ENCODE peak calls at places on chromosomes 11 and 22, in seven cellular contexts. M, P, Q, F, U, O and Z are unnamed samples.

GRCh38 chr11:70142171-70142875 is 60.8 kb upstream of the FADD start:
- DNase-seq in M (no peak), P (no peak), Q (no peak), F (no peak), U (peak), O (no peak), Z (no peak)

GRCh38 chr11:134528453-134528852 is 116.4 kb upstream of the B3GAT1 start:
- DNase-seq in M (no peak), P (no peak), Q (no peak), F (no peak), U (no peak), O (no peak), Z (no peak)

GRCh38 chr11:8768625-8769333 is 86.2 kb downstream of the RPL27A start:
- DNase-seq in M (no peak), P (no peak), Q (peak), F (peak), U (peak), O (peak), Z (peak)

GRCh38 chr11:69080361-69080973 is 31.7 kb downstream of the TPCN2 start:
- DNase-seq in M (no peak), P (no peak), Q (no peak), F (peak), U (peak), O (no peak), Z (no peak)

GRCh38 chr11:27839226-27839913 is 139.1 kb upstream of the BDNF start:
- DNase-seq in M (no peak), P (no peak), Q (no peak), F (no peak), U (peak), O (no peak), Z (no peak)

GRCh38 chr11:6812391-6813005 is 13.0 kb upstream of the OR6A2 start:
- DNase-seq in M (no peak), P (no peak), Q (no peak), F (peak), U (peak), O (no peak), Z (no peak)

GRCh38 chr22:40121463-40121862 is 56.3 kb upstream of the TNRC6B start:
- DNase-seq in M (no peak), P (no peak), Q (no peak), F (no peak), U (no peak), O (peak), Z (no peak)

GRCh38 chr11:85277693-85278092 is 349.5 kb downstream of the DLG2 start:
- DNase-seq in M (no peak), P (no peak), Q (no peak), F (no peak), U (no peak), O (no peak), Z (no peak)

GRCh38 chr11:35953081-35953480 is 9.2 kb downstream of the LDLRAD3 start:
- DNase-seq in M (no peak), P (no peak), Q (no peak), F (no peak), U (peak), O (peak), Z (no peak)

GRCh38 chr11:14542384-14542783 is 22.2 kb upstream of the PSMA1 start:
- DNase-seq in M (no peak), P (no peak), Q (no peak), F (no peak), U (no peak), O (no peak), Z (no peak)

GRCh38 chr11:120712014-120712413 is 200.5 kb downstream of the GRIK4 start:
- DNase-seq in M (no peak), P (no peak), Q (no peak), F (no peak), U (no peak), O (no peak), Z (no peak)

GRCh38 chr11:70000228-70000627 is 77.9 kb upstream of the ANO1 start:
- DNase-seq in M (no peak), P (no peak), Q (no peak), F (peak), U (peak), O (no peak), Z (no peak)

GRCh38 chr11:111155021-111155420 is 90.5 kb upstream of the POU2AF2 start:
- DNase-seq in M (no peak), P (no peak), Q (no peak), F (no peak), U (peak), O (no peak), Z (no peak)

GRCh38 chr11:60193687-60194433 is 11.0 kb upstream of the MS4A6A start:
- DNase-seq in M (no peak), P (peak), Q (peak), F (peak), U (peak), O (peak), Z (no peak)

DNA sequence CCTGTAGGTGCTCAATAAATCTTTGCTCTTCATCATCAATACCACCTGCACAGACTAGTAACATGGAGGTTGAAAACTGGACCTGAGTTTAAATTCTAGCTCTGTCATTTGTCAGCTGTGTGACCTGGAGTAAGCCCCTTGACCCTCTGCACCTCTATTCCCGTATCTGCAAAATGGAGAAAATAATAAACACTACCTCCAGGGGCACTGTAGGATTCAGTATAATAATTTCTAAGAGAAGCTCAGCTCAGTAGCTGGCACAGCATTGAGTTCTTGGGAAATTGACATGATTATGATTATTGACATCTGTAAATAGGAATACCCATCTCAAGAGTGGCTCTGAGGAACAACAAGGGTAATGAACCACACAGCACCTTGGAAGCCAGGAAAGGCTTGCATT is 78.4 kb downstream of the MN1 start:
- DNase-seq in M (no peak), P (no peak), Q (no peak), F (peak), U (no peak), O (no peak), Z (no peak)
- TF ChIP-seq CTCF in M (peak), P (peak), Q (no peak), F (peak), U (peak), O (no peak), Z (no peak)

GRCh38 chr11:129574431-129574830 is 198.8 kb downstream of the BARX2 start:
- DNase-seq in M (no peak), P (no peak), Q (no peak), F (no peak), U (no peak), O (no peak), Z (no peak)
- H3K4me3 ChIP-seq in M (no peak), P (no peak), Q (no peak), F (no peak), U (no peak), O (no peak), Z (no peak)

DNA sequence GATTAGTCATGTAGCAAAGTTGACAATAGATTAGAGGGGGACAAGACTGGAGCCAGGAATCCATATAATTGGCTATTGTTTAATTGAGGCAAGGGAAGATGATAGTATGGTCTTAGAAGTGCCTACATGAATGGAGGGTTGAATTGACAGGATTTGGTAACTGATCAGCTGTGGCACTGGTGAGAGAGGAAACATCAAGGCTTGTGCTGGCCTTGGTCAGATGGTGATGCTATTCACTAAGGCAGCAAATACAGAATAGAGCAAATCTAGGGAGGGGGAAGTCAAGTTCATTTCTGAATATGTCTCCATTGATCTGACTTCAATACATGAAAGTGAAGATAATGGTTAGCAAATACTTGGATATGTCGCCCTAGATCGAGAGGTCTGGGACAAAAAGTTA is 54.3 kb upstream of the APOA1 start:
- DNase-seq in M (no peak), P (no peak), Q (no peak), F (no peak), U (no peak), O (no peak), Z (no peak)
- TF ChIP-seq CTCF in M (no peak), P (no peak), Q (no peak), F (no peak), U (no peak), O (no peak), Z (no peak)

GRCh38 chr22:38336699-38337098 is 19.5 kb upstream of the CSNK1E start:
- DNase-seq in M (no peak), P (no peak), Q (no peak), F (no peak), U (no peak), O (no peak), Z (no peak)
- H3K4me3 ChIP-seq in M (peak), P (peak), Q (no peak), F (peak), U (peak), O (no peak), Z (peak)

DNA sequence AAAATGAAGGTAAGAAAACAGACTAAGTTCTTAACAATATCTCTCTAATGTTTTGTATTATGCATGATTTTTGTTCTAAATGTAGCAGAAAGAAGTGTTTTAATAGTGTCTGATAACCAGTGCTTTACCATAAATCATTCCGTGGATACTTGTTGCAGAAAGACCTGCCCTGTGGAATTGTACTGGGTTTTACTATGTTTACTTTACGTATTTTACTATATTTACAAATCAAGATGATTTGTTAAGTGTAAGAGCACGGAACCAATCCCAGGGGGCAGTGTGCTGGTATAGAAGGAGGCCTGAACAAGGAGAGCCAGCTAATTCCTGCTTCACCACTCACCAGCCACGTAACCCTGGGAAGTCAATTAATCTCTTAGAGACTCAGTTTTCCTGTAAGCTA is 1.4 kb downstream of the HTR3B start:
- DNase-seq in M (no peak), P (peak), Q (no peak), F (peak), U (peak), O (peak), Z (no peak)
- TF ChIP-seq CTCF in M (no peak), P (peak), Q (no peak), F (peak), U (no peak), O (peak), Z (no peak)

GRCh38 chr11:130513132-130513531 is 64.7 kb downstream of the ADAMTS15 start:
- DNase-seq in M (no peak), P (peak), Q (no peak), F (no peak), U (peak), O (no peak), Z (no peak)
- H3K4me3 ChIP-seq in M (no peak), P (no peak), Q (no peak), F (no peak), U (no peak), O (no peak), Z (no peak)

DNA sequence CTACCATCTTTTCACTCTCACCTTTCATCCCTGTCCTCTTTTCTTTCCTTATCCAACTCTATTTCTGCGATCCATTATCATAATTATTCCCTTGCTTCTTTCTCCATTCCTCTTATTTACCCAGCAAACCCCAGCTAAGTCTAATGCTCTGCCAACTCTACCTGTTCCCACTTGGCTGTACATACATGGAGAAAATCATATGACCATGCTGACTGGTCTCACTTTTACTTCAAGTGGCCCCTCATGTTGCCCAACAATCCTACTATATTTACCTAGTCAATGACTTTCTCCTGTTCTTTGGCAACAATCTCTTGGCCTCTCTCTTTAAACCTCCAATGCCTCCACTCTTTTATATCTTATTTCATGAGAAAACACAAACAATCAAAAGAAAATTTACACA is 94.1 kb downstream of the USP35 start:
- DNase-seq in M (no peak), P (no peak), Q (peak), F (no peak), U (no peak), O (no peak), Z (no peak)
- TF ChIP-seq CTCF in M (no peak), P (no peak), Q (no peak), F (no peak), U (no peak), O (no peak), Z (no peak)

GRCh38 chr22:28329582-28330073 is 350.0 kb downstream of the TTC28 start:
- DNase-seq in M (no peak), P (no peak), Q (no peak), F (no peak), U (peak), O (no peak), Z (peak)
- H3K4me3 ChIP-seq in M (no peak), P (no peak), Q (no peak), F (no peak), U (no peak), O (no peak), Z (no peak)

GRCh38 chr11:73240190-73240781 is 22.2 kb downstream of the P2RY2 start:
- DNase-seq in M (peak), P (peak), Q (no peak), F (no peak), U (peak), O (peak), Z (no peak)
- TF ChIP-seq CTCF in M (no peak), P (no peak), Q (no peak), F (no peak), U (no peak), O (no peak), Z (no peak)